ENCODE peak calls at places on chromosomes 12 and 14, in four cellular contexts. One of them, this sample, is unnamed.

GRCh38 chr12:106861984-106862894 is 87.8 kb downstream of the RIC8B start:
- DNase-seq in HCT116: no peak
- DNase-seq in colonic mucosa: no peak
- DNase-seq in HepG2: peak; percentile 55
- DNase-seq in this sample: peak; percentile 17

GRCh38 chr14:100076630-100077029 is 11.4 kb downstream of the EVL start:
- DNase-seq in HCT116: no peak
- DNase-seq in colonic mucosa: no peak
- DNase-seq in HepG2: no peak
- DNase-seq in this sample: peak; percentile 49

GRCh38 chr14:81506512-81506911 is 27.1 kb downstream of the SEL1L start:
- DNase-seq in HCT116: no peak
- DNase-seq in colonic mucosa: no peak
- DNase-seq in HepG2: no peak
- DNase-seq in this sample: no peak

GRCh38 chr12:132355742-132356681 is 26.6 kb upstream of the GALNT9 start:
- DNase-seq in HCT116: no peak
- DNase-seq in colonic mucosa: no peak
- DNase-seq in HepG2: no peak
- DNase-seq in this sample: no peak

GRCh38 chr12:101074940-101075680 is 134.9 kb downstream of the SLC5A8 start:
- DNase-seq in HCT116: no peak
- DNase-seq in colonic mucosa: no peak
- DNase-seq in HepG2: no peak
- DNase-seq in this sample: no peak

GRCh38 chr12:87952850-87953249 is 76.4 kb downstream of the C12orf50 start:
- DNase-seq in HCT116: no peak
- DNase-seq in colonic mucosa: no peak
- DNase-seq in HepG2: no peak
- DNase-seq in this sample: no peak

GRCh38 chr14:106208794-106209193 is 682.4 kb downstream of the TMEM121 start:
- DNase-seq in HCT116: no peak
- DNase-seq in colonic mucosa: no peak
- DNase-seq in HepG2: no peak
- DNase-seq in this sample: no peak

GRCh38 chr14:97359391-97359790 is 562.2 kb downstream of the VRK1 start:
- DNase-seq in HCT116: no peak
- DNase-seq in colonic mucosa: no peak
- DNase-seq in HepG2: no peak
- DNase-seq in this sample: no peak

GRCh38 chr14:105294142-105294597 is 6.6 kb downstream of the BRF1 start:
- DNase-seq in HCT116: no peak
- DNase-seq in colonic mucosa: no peak
- DNase-seq in HepG2: no peak
- DNase-seq in this sample: no peak

GRCh38 chr14:74500417-74501134 is 7.0 kb downstream of the ISCA2 start:
- DNase-seq in HCT116: no peak
- DNase-seq in colonic mucosa: no peak
- DNase-seq in HepG2: no peak
- DNase-seq in this sample: no peak

GRCh38 chr14:81936348-81936747 is 402.7 kb upstream of the SEL1L start:
- DNase-seq in HCT116: no peak
- DNase-seq in colonic mucosa: no peak
- DNase-seq in HepG2: no peak
- DNase-seq in this sample: no peak

GRCh38 chr12:42372154-42372791 is 46.3 kb downstream of the PPHLN1 start:
- DNase-seq in HCT116: peak; percentile 42
- DNase-seq in colonic mucosa: peak; percentile 21
- DNase-seq in HepG2: peak; percentile 58
- DNase-seq in this sample: peak; percentile 31

GRCh38 chr12:69897744-69898143 is 72.7 kb downstream of the MYRFL start:
- DNase-seq in HCT116: no peak
- DNase-seq in colonic mucosa: no peak
- DNase-seq in HepG2: no peak
- DNase-seq in this sample: peak; percentile 75

GRCh38 chr12:60271816-60272215 is 676.0 kb downstream of the SLC16A7 start:
- DNase-seq in HCT116: no peak
- DNase-seq in colonic mucosa: no peak
- DNase-seq in HepG2: no peak
- DNase-seq in this sample: no peak

GRCh38 chr14:57392830-57393229 is 2.4 kb downstream of the NAA30 start:
- DNase-seq in HCT116: no peak
- DNase-seq in colonic mucosa: no peak
- DNase-seq in HepG2: no peak
- DNase-seq in this sample: no peak
- H3K9ac ChIP-seq in HCT116: no peak overlapping the region
- H3K9ac ChIP-seq in colonic mucosa: no peak overlapping the region
- H3K9ac ChIP-seq in HepG2: peak overlapping the region; percentile 86
- H3K9ac ChIP-seq in this sample: no peak overlapping the region

GRCh38 chr12:12070674-12071661 is at the start of gene BCL2L14:
- DNase-seq in HCT116: no peak
- DNase-seq in colonic mucosa: peak; percentile 71
- DNase-seq in HepG2: peak; percentile 59
- DNase-seq in this sample: peak; percentile 37
- H3K4me3 ChIP-seq in HCT116: no peak within 1 kb of the TSS
- H3K4me3 ChIP-seq in colonic mucosa: peak within 1 kb of the TSS; percentile 49
- H3K4me3 ChIP-seq in HepG2: peak within 1 kb of the TSS; percentile 74
- H3K4me3 ChIP-seq in this sample: no peak within 1 kb of the TSS

DNA sequence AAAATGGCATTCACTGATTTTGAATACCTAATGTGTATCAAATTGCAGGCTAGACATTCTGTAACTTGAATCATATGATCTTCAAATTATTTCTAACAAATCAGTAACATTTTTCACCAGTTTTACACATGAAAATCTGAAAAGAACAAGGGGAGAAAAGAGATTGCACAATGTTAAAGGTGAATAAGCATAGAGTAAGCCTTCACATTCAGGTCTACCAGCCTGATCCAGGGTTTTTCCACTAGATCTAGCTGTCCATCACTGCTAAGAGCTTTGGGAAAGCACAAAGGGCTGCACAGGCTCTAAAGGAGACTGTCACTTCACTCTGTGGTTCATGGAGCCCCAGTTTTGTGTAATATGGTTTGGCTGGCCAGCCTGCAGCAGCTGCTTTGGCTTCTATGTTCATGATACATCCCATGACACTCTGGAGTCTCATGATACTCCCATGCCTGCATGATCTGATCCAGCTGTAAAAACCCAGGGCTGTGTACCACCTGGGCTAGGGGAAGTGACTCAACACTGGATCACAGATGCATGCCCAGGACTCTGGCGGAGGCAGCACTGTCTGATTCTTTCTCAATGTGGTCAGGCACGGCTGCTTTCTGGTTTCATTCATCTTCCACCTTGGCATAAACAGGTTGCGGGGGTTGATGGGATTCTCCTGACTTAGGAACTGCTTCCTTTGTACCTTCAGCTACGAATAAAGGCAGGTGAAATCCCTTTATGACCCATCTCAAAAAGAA is 859.7 kb downstream of the GALC start:
- DNase-seq in HCT116: no peak
- DNase-seq in colonic mucosa: peak; percentile 18
- DNase-seq in HepG2: no peak
- DNase-seq in this sample: peak; percentile 16
- H3K9ac ChIP-seq in HCT116: no peak overlapping the region
- H3K9ac ChIP-seq in colonic mucosa: no peak overlapping the region
- H3K9ac ChIP-seq in HepG2: no peak overlapping the region
- H3K9ac ChIP-seq in this sample: no peak overlapping the region

GRCh38 chr14:34711808-34712712 is 2.3 kb downstream of the CFL2 start:
- DNase-seq in HCT116: no peak
- DNase-seq in colonic mucosa: no peak
- DNase-seq in HepG2: no peak
- DNase-seq in this sample: no peak
- H3K4me3 ChIP-seq in HCT116: no peak overlapping the region
- H3K4me3 ChIP-seq in colonic mucosa: no peak overlapping the region
- H3K4me3 ChIP-seq in HepG2: no peak overlapping the region
- H3K4me3 ChIP-seq in this sample: no peak overlapping the region

GRCh38 chr14:67270933-67271332 is 29.7 kb downstream of the PALS1 start:
- DNase-seq in HCT116: no peak
- DNase-seq in colonic mucosa: no peak
- DNase-seq in HepG2: no peak
- DNase-seq in this sample: no peak

GRCh38 chr14:67267929-67268328 is 26.7 kb downstream of the PALS1 start:
- DNase-seq in HCT116: no peak
- DNase-seq in colonic mucosa: no peak
- DNase-seq in HepG2: no peak
- DNase-seq in this sample: no peak

GRCh38 chr14:67268456-67269115 is 27.4 kb downstream of the PALS1 start:
- DNase-seq in HCT116: no peak
- DNase-seq in colonic mucosa: no peak
- DNase-seq in HepG2: no peak
- DNase-seq in this sample: peak; percentile 42

GRCh38 chr14:67269338-67270060 is 28.3 kb downstream of the PALS1 start:
- DNase-seq in HCT116: no peak
- DNase-seq in colonic mucosa: no peak
- DNase-seq in HepG2: no peak
- DNase-seq in this sample: peak; percentile 88

GRCh38 chr14:67270354-67270753 is 29.1 kb downstream of the PALS1 start:
- DNase-seq in HCT116: no peak
- DNase-seq in colonic mucosa: no peak
- DNase-seq in HepG2: no peak
- DNase-seq in this sample: no peak
- H3K9ac ChIP-seq in HCT116: no peak overlapping the region
- H3K9ac ChIP-seq in colonic mucosa: no peak overlapping the region
- H3K9ac ChIP-seq in HepG2: no peak overlapping the region
- H3K9ac ChIP-seq in this sample: no peak overlapping the region

GRCh38 chr14:91021991-91022621 is 38.3 kb downstream of the RPS6KA5 start:
- DNase-seq in HCT116: no peak
- DNase-seq in colonic mucosa: no peak
- DNase-seq in HepG2: no peak
- DNase-seq in this sample: no peak
- H3K4me3 ChIP-seq in HCT116: no peak overlapping the region
- H3K4me3 ChIP-seq in colonic mucosa: peak overlapping the region; percentile 26
- H3K4me3 ChIP-seq in HepG2: no peak overlapping the region
- H3K4me3 ChIP-seq in this sample: no peak overlapping the region

GRCh38 chr12:121927798-121928197 is 9.4 kb downstream of the CFAP251 start:
- DNase-seq in HCT116: no peak
- DNase-seq in colonic mucosa: no peak
- DNase-seq in HepG2: no peak
- DNase-seq in this sample: no peak
- H3K9ac ChIP-seq in HCT116: no peak overlapping the region
- H3K9ac ChIP-seq in colonic mucosa: no peak overlapping the region
- H3K9ac ChIP-seq in HepG2: no peak overlapping the region
- H3K9ac ChIP-seq in this sample: no peak overlapping the region

GRCh38 chr12:54127538-54128259 is 61.1 kb downstream of the SMUG1 start:
- DNase-seq in HCT116: no peak
- DNase-seq in colonic mucosa: no peak
- DNase-seq in HepG2: no peak
- DNase-seq in this sample: no peak

GRCh38 chr12:54129028-54129903 is 59.5 kb downstream of the SMUG1 start:
- DNase-seq in HCT116: no peak
- DNase-seq in colonic mucosa: no peak
- DNase-seq in HepG2: no peak
- DNase-seq in this sample: no peak

GRCh38 chr12:54125950-54126695 is 62.7 kb downstream of the SMUG1 start:
- DNase-seq in HCT116: no peak
- DNase-seq in colonic mucosa: no peak
- DNase-seq in HepG2: no peak
- DNase-seq in this sample: no peak

GRCh38 chr12:54128466-54128865 is 60.3 kb downstream of the SMUG1 start:
- DNase-seq in HCT116: no peak
- DNase-seq in colonic mucosa: no peak
- DNase-seq in HepG2: no peak
- DNase-seq in this sample: no peak

DNA sequence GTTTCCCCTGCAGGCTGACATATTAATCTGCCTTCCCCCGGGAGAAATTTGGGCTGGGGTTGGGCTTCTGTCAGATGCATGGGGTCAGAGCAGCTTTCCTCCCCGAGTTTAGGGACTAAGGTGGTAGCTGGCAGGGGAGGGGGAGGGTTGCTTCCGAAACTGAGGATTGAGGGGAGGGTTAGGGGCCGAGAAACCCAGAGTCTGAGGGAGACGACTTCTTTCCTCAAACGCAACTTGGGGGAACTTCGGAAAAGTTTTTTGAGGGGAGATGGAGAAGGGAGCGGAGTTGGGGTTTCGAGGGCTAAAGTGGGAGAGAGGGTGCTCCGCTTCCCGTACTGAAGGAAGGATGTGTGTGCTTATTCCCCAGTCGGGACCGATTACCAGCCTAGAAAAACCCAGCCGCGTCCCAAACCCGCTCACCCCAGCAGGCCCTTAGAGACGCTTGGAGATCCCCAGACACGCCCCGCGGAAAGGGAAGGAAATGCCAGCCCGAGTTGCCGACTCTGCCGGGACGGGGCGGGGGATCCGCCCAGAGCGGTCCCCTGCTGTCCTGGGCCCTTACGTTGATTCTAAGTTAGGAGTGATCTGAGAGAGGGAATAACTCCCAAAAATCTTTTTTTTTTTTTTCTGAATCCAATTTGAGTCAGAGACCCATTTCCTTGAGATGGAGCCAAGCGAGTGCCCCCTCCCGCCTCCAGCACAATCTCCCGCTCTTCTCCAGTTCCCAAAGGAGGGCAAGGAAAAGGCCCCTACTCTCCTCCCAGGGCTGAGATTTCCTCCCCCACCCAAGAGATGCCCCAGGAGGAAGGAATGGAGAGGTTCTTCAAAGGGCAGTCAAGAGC is 61.9 kb downstream of the SMUG1 start:
- DNase-seq in HCT116: no peak
- DNase-seq in colonic mucosa: peak; percentile 52
- DNase-seq in HepG2: no peak
- DNase-seq in this sample: no peak
- H3K4me3 ChIP-seq in HCT116: no peak overlapping the region
- H3K4me3 ChIP-seq in colonic mucosa: peak overlapping the region; percentile 29
- H3K4me3 ChIP-seq in HepG2: peak overlapping the region; percentile 33
- H3K4me3 ChIP-seq in this sample: no peak overlapping the region